ENCODE peak calls at places on chromosomes 3 and 15, in four cellular contexts. C, S, X and K are unnamed samples.

GRCh38 chr3:98890960-98891910 is 10.3 kb downstream of the DCBLD2 start:
- DNase-seq in C (no peak), X (no peak), S (no peak), K (no peak)

GRCh38 chr15:78740904-78741274 is 70.4 kb downstream of the ADAMTS7 start:
- DNase-seq in X (no peak), C (no peak), S (no peak), K (no peak)

GRCh38 chr3:173465112-173465511 is 67.6 kb downstream of the NLGN1 start:
- DNase-seq in X (no peak), S (peak), C (no peak), K (peak)

GRCh38 chr15:63244976-63245645 is 32.3 kb upstream of the APH1B start:
- DNase-seq in C (peak), X (no peak), S (no peak), K (no peak)

GRCh38 chr3:13332158-13332557 is 88.0 kb downstream of the NUP210 start:
- DNase-seq in X (no peak), S (no peak), C (no peak), K (no peak)

GRCh38 chr15:27850961-27851636 is 248.0 kb downstream of the OCA2 start:
- DNase-seq in C (no peak), X (no peak), S (no peak), K (no peak)

GRCh38 chr3:143120716-143121239 is 1.2 kb downstream of the CHST2 start:
- DNase-seq in S (no peak), C (peak), X (no peak), K (no peak)

GRCh38 chr3:123663977-123664376 is 79.1 kb upstream of the HACD2 start:
- DNase-seq in X (no peak), C (no peak), S (no peak), K (no peak)

GRCh38 chr15:79475312-79475711 is 43.2 kb downstream of the MINAR1 start:
- DNase-seq in C (no peak), X (no peak), S (no peak), K (no peak)

GRCh38 chr3:151281671-151282334 is 3.5 kb upstream of the P2RY14 start:
- DNase-seq in S (no peak), X (no peak), C (no peak), K (no peak)

GRCh38 chr15:90873998-90874605 is 5.7 kb downstream of the FURIN start:
- DNase-seq in C (no peak), S (no peak), X (no peak), K (no peak)

GRCh38 chr3:186286114-186286513 is 75.9 kb downstream of the DGKG start:
- DNase-seq in X (no peak), S (no peak), C (no peak), K (no peak)

GRCh38 chr3:194046995-194047681 is 88.8 kb upstream of the HES1 start:
- DNase-seq in X (no peak), S (no peak), C (no peak), K (no peak)

GRCh38 chr15:69161878-69162213 is 1.4 kb downstream of the GLCE start:
- DNase-seq in C (no peak), S (peak), X (no peak), K (no peak)